ENCODE peak calls at places on chromosomes 1 and 21, in seven cellular contexts. E is IMR-90; F is suprapubic skin; C is psoas muscle; V is effector memory CD4-positive, alpha-beta T cell; D is AG04450; R is CD8-positive, alpha-beta memory T cell. Q is an unnamed sample. For H3K9me3, the result is how much of the 10 kb centered on the place peaks cover.

GRCh38 chr1:113874017-113874879 is 2.7 kb upstream of the PTPN22 start:
- DNase-seq in V (no peak), C (no peak), D (no peak), F (no peak), R (peak), E (peak), Q (no peak)

GRCh38 chr1:41455479-41456271 is 28.8 kb downstream of the EDN2 start:
- DNase-seq in C (no peak), E (peak), D (no peak), R (no peak), V (no peak), F (no peak), Q (no peak)

GRCh38 chr1:36835696-36836095 is 198.6 kb downstream of the GRIK3 start:
- DNase-seq in F (no peak), E (no peak), C (no peak), R (no peak), D (no peak), V (no peak), Q (no peak)

GRCh38 chr1:56676571-56677035 is 31.5 kb downstream of the PRKAA2 start:
- DNase-seq in R (no peak), V (no peak), C (no peak), F (no peak), E (peak), D (peak), Q (no peak)

GRCh38 chr1:67574221-67574620 is 110.8 kb upstream of the GADD45A start:
- DNase-seq in D (no peak), R (no peak), F (no peak), E (no peak), V (no peak), C (no peak), Q (no peak)

GRCh38 chr1:74502432-74502831 is 10.0 kb downstream of the LRRC53 start:
- DNase-seq in V (no peak), D (peak), E (peak), R (no peak), F (no peak), C (no peak), Q (no peak)

GRCh38 chr1:64100791-64101190 is 102.6 kb upstream of the UBE2U start:
- DNase-seq in C (no peak), D (no peak), V (no peak), E (peak), R (no peak), F (no peak), Q (no peak)

GRCh38 chr1:39268112-39268581 is 63.7 kb downstream of the MACF1 start:
- DNase-seq in E (peak), D (peak), F (no peak), R (no peak), C (no peak), V (no peak), Q (peak)

GRCh38 chr21:31142600-31142999 is 104.3 kb upstream of the KRTAP19-8 start:
- DNase-seq in V (no peak), F (no peak), R (peak), E (no peak), C (no peak), D (no peak), Q (no peak)

GRCh38 chr1:53684741-53685140 is 54.2 kb downstream of the GLIS1 start:
- DNase-seq in F (no peak), V (no peak), D (no peak), E (no peak), R (no peak), C (no peak), Q (no peak)

GRCh38 chr1:41936107-41936506 is 17.4 kb upstream of the HIVEP3 start:
- DNase-seq in F (no peak), V (no peak), D (no peak), R (no peak), C (no peak), E (peak), Q (no peak)

GRCh38 chr1:7265771-7266371 is 480.6 kb downstream of the CAMTA1 start:
- DNase-seq in F (peak), E (peak), R (no peak), C (no peak), V (no peak), D (peak), Q (no peak)

GRCh38 chr1:116020668-116021272 is 44.5 kb downstream of the SLC22A15 start:
- DNase-seq in R (peak), E (peak), D (no peak), F (peak), V (peak), C (peak), Q (no peak)

GRCh38 chr1:223886516-223886921 is 40.8 kb upstream of the TP53BP2 start:
- DNase-seq in R (no peak), C (no peak), F (no peak), D (no peak), V (no peak), E (no peak), Q (no peak)

GRCh38 chr1:192376387-192376786 is 59.6 kb downstream of the RGS21 start:
- DNase-seq in C (no peak), E (no peak), V (no peak), R (no peak), F (no peak), D (no peak), Q (no peak)

GRCh38 chr1:25197982-25198681 is 34.2 kb downstream of the SYF2 start:
- DNase-seq in D (no peak), V (no peak), R (peak), C (no peak), E (no peak), F (no peak), Q (no peak)

GRCh38 chr1:155759966-155760630 is 71.2 kb downstream of the DAP3 start:
- DNase-seq in R (no peak), E (no peak), C (no peak), V (no peak), D (no peak), F (no peak), Q (no peak)

GRCh38 chr1:62852253-62852652 is 68.3 kb downstream of the ATG4C start:
- DNase-seq in V (no peak), D (no peak), R (no peak), E (no peak), F (no peak), C (no peak), Q (no peak)

GRCh38 chr1:10546896-10547295 is 72.1 kb downstream of the PEX14 start:
- DNase-seq in F (no peak), D (no peak), C (no peak), V (no peak), E (no peak), R (no peak), Q (no peak)

GRCh38 chr1:154534263-154534844 is 24.1 kb downstream of the UBE2Q1 start:
- DNase-seq in V (no peak), R (no peak), E (peak), D (no peak), F (no peak), C (no peak), Q (no peak)

GRCh38 chr1:244837597-244838258 is 2.3 kb downstream of the COX20 start:
- DNase-seq in C (no peak), V (no peak), E (no peak), D (no peak), R (no peak), F (no peak), Q (no peak)

GRCh38 chr1:243931957-243932356 is 81.9 kb upstream of the AKT3 start:
- DNase-seq in C (no peak), E (no peak), D (no peak), R (no peak), F (no peak), V (no peak), Q (no peak)

DNA sequence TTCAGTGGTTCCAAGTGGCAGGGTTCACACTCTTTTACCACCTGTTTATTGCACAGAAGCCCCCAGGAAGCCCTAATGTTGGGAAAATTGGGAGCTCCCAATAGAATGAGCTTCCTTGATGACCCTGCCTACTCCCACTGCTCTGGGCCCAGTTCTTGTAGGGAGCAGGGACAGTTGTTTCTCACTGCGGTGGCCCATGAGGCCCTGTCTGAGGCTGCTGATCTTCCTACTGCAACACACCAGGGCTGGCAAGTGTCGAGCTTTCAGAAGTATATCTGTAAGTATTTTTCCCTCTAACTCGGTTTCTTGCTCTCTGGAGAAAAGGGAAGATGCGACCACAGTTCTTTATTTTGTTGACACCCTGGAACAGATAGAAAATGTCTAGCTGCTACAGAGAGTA is 102.8 kb downstream of the SELENOF start:
- DNase-seq in E (no peak), D (no peak), C (no peak), V (no peak), F (no peak), R (no peak), Q (no peak)
- H3K9me3 ChIP-seq in E (under half), D (under half), C (under half), V (under half), F (under half), R (under half), Q (under half)

DNA sequence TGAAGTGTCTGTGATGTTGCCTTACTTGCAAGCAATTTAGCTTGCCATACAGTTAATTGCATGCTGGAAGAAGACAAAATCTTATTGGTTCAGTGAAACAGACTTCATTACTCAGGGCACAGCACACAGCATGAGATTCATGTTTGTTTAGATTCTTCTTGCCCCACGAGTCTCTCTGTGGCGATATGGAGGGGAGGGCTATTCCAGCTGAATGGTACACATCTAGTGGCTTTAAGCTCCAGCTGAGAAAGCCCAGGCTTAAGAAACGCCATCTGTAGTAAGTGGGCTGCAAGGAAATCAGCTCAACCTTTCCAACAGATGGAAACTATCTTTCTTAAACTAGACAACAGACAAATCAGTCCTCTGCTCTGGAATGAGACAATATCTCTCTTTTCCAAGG is 1022.0 kb downstream of the NCAM2 start:
- DNase-seq in D (no peak), F (no peak), E (no peak), V (no peak), R (no peak), C (no peak), Q (no peak)
- H3K9me3 ChIP-seq in D (under half), F (under half), E (under half), V (under half), R (under half), C (under half), Q (under half)

DNA sequence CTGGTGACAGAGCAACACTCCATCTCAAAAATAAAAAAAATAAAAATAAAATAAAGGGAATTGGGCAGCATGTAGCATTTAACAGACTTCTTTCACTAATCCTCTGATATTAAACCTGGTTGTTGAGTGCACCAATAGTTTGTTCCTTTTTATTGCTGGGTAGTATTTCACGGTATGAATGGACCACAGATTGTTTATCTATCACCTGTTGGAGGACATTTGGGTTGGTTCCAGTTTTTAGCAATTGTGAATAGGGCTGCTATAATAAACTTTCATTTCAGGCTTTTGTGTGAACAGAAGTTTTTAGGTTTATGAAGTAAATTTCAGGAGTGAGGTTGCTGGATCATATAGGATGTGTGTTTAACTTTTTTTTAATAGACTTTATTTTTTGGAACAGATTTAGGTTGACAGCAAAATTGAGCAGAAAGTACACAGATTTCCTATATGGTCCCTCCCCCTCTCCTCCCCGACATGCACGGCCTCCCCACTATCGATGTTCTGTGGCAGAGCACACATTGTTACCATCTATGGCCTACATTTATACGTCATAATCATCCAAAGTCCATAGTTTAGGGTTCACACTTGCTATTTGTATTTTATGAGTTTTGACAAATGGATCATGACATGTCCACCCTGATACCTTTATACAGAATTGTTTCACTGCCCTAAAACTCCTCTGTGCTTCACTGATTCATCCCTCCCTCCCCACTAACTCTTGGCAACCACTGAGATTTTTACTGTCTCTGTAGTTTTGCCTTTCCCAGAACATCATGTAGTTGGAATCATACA is 66.1 kb upstream of the TMPRSS2 start:
- DNase-seq in V (no peak), F (no peak), R (no peak), E (no peak), C (no peak), D (no peak), Q (no peak)
- H3K9me3 ChIP-seq in V (under half), F (under half), R (under half), E (under half), C (under half), D (under half), Q (under half)

DNA sequence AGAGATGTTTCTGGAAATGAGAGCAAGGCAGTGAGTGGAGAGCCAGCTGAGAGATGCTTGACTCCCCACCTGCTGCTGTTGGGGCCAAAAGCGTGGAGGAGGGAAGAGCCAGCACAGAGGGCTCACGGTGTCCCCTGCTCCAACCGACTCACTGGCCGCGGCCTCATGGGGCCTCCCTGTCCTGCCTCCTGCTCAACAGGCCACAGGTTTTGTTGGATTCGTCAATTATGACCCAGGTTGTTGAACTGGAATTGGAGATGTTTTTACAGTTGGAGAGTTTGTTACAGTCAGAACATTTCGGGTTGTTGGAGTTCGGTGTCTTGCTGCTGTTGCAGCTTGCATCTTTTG is 21.4 kb downstream of the SKI start:
- DNase-seq in R (no peak), V (no peak), D (no peak), E (no peak), F (no peak), C (no peak), Q (no peak)
- H3K9me3 ChIP-seq in R (under half), V (under half), D (under half), E (under half), F (under half), C (under half), Q (under half)